ENCODE peak calls at places on chromosome 6, in nine cellular contexts. W is upper lobe of right lung, N is astrocyte of the spinal cord, Y is fibroblast of the aortic adventitia, L is mucosa of descending colon, I is cardiac fibroblast, F is AG09309, M is H9, A is BJ. Q is an unnamed sample.

GRCh38 chr6:46217671-46218131 is 46.9 kb upstream of the ENPP5 start:
- DNase-seq in A (no peak), I (peak; percentile 71), L (no peak), W (no peak), M (no peak), Y (no peak), N (peak; percentile 13), F (no peak), Q (no peak)

GRCh38 chr6:17115251-17116089 is 13.6 kb downstream of the STMND1 start:
- DNase-seq in I (peak; percentile 89), A (peak; percentile 90), N (peak; percentile 78), M (no peak), L (no peak), Y (peak; percentile 77), W (no peak), F (peak; percentile 71), Q (peak; percentile 41)

GRCh38 chr6:159805418-159806020 is 5.4 kb downstream of the PNLDC1 start:
- DNase-seq in A (no peak), I (peak; percentile 24), F (no peak), M (no peak), Y (peak; percentile 24), L (no peak), N (no peak), W (no peak), Q (no peak)

GRCh38 chr6:161804804-161805203 is 530.9 kb upstream of the AGPAT4 start:
- DNase-seq in L (no peak), M (no peak), A (no peak), Y (no peak), F (no peak), W (no peak), N (peak; percentile 22), I (no peak), Q (no peak)

GRCh38 chr6:111204305-111204704 is 117.0 kb downstream of the SLC16A10 start:
- DNase-seq in Y (no peak), I (no peak), N (no peak), A (no peak), M (no peak), L (no peak), F (no peak), W (no peak), Q (no peak)

GRCh38 chr6:26361544-26361943 is 3.5 kb upstream of the BTN3A2 start:
- DNase-seq in A (no peak), I (no peak), F (no peak), L (no peak), W (no peak), Y (no peak), N (no peak), M (no peak), Q (no peak)

GRCh38 chr6:32439708-32440214 is at the start of gene HLA-DRA:
- DNase-seq in A (peak; percentile 6), Y (peak; percentile 57), N (peak; percentile 53), W (no peak), M (peak; percentile 30), I (peak; percentile 60), L (peak; percentile 39), F (no peak), Q (peak; percentile 77)

GRCh38 chr6:98782772-98783171 is 51.6 kb upstream of the POU3F2 start:
- DNase-seq in W (no peak), L (no peak), N (no peak), F (no peak), I (no peak), M (no peak), Y (no peak), A (no peak), Q (no peak)

GRCh38 chr6:4727671-4728435 is 48.4 kb upstream of the CDYL start:
- DNase-seq in I (peak; percentile 8), F (no peak), N (peak; percentile 7), L (peak; percentile 65), M (no peak), W (no peak), Y (no peak), A (no peak), Q (peak; percentile 10)

GRCh38 chr6:158758941-158759479 is 60.2 kb downstream of the EZR start:
- DNase-seq in F (no peak), W (no peak), L (no peak), Y (no peak), A (no peak), I (no peak), M (no peak), N (no peak), Q (no peak)

GRCh38 chr6:106444777-106445507 is 84.4 kb downstream of the CRYBG1 start:
- DNase-seq in A (no peak), W (no peak), M (peak; percentile 30), I (peak; percentile 79), L (peak; percentile 59), F (peak; percentile 24), N (peak; percentile 61), Y (peak; percentile 80), Q (peak; percentile 51)

GRCh38 chr6:139030539-139030938 is 2.0 kb downstream of the ABRACL start:
- DNase-seq in N (no peak), I (no peak), Y (no peak), L (peak; percentile 38), M (no peak), W (no peak), F (no peak), A (no peak), Q (no peak)

DNA sequence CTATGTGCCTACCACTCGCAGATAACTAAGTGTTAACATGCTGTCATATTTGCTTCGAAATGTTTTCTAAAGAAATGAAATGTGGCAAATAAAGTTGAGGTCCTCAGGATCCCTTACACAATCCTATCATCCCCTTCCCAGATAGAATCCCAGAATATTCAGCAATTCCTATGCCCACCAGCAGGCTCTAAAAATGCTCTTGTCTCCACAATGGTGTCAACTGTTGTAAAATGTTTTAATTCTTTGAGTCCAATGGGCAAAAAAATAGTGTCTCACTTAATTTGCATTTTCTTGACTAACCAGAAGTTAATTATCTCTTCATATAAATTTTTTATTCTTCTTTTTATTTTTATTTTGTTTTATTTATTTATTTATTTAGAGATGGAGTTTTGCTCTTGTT is 103.9 kb upstream of the MAP7 start:
- DNase-seq in N (no peak), F (no peak), I (no peak), Y (no peak), A (no peak), L (no peak), M (no peak), W (no peak), Q (no peak)
- TF ChIP-seq CTCF in N (no peak), F (no peak), I (peak; percentile 22), Y (peak; percentile 27), A (peak; percentile 8), L (no peak), M (peak; percentile 47), W (no peak), Q (no peak)

DNA sequence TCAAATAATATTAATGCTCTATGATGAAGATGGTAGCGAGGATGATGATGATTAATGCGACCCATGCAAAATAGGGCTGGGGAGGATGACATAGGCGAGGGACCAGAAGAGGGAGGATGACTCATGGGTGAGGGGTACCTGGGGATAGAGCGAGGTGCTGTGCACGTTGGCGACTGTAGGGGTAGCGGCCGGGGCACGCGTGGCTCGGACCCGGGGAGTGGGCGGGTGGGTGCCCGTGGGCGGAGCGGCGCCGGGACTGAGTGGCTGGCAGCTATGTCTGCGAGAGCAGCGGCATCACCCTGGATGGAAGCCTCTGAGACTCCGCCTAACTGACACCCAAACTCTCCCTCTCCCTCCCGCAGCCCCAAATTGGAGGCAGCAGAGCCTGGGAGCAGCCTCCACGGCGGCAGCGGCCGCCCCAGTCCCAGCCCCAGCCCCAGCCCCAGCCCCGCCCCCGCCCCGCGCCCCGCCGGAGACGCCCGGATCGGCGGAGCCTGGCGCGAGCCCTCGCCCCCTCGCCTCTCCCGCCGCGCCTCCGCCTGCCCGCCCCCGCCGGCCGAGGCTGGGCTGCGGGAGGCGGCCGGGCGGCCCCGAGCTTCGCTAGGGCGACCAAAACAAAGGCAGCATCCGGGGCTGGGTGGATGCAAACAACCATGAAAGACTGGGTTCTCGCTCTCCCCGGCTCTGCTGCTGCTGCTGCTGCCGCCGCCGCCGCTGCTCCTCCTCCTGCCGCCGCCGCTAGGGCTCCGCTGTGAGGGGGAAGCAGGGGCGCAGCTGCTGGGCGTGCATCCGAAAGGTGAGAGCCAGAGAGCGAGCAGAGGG is at the start of gene RIMS1:
- DNase-seq in A (no peak), F (no peak), M (peak; percentile 72), Y (peak; percentile 0), W (peak; percentile 69), L (no peak), N (peak; percentile 2), I (peak; percentile 18), Q (peak; percentile 43)
- TF ChIP-seq CTCF in A (peak; percentile 58), F (peak; percentile 42), M (peak; percentile 51), Y (peak; percentile 42), W (peak; percentile 19), L (no peak), N (peak; percentile 51), I (peak; percentile 41), Q (peak; percentile 37)

GRCh38 chr6:167285077-167285770 is 5.9 kb upstream of the UNC93A start:
- DNase-seq in M (no peak), F (no peak), W (peak; percentile 66), N (no peak), L (peak; percentile 22), Y (no peak), A (no peak), I (no peak), Q (peak; percentile 30)
- TF ChIP-seq CTCF in M (no peak), F (no peak), W (no peak), N (no peak), L (no peak), Y (no peak), A (no peak), I (no peak), Q (no peak)

GRCh38 chr6:39365281-39366074 is 43.0 kb upstream of the KCNK16 start:
- DNase-seq in A (no peak), F (no peak), Y (no peak), N (peak; percentile 63), L (no peak), W (no peak), I (no peak), M (no peak), Q (no peak)
- TF ChIP-seq CTCF in A (no peak), F (no peak), Y (no peak), N (no peak), L (no peak), W (no peak), I (no peak), M (no peak), Q (no peak)

DNA sequence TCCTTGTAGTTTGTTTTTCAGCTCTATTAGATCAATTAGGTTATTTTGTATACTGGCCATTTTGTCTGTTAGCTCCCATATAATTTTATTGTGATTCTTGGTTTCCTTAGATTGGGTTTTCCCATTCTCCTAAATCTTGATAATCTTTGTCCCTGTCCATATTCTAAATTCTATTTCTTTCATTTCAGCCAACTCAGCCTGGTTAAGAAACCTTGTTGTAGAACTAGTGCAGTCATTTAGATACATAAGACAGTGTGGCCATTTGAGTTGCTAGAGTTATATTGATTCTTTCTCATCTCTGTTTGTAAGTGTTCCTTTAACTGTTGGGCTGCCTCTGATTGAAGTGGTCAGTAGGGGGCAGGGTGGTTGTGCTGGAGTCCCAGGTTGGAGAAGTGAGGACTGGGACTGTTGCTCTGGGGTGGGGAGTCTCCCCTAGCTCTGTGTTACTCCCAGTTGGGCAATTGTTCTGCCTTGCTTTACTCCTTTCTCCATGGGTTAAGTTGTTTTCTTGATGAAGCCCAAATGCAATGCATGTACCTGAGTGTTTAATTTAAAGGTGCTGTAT is 98.8 kb upstream of the NRN1 start:
- DNase-seq in F (no peak), M (peak; percentile 68), A (no peak), N (no peak), W (no peak), L (peak; percentile 35), I (no peak), Y (no peak), Q (no peak)
- TF ChIP-seq CTCF in F (no peak), M (peak; percentile 71), A (no peak), N (no peak), W (peak; percentile 14), L (no peak), I (no peak), Y (no peak), Q (no peak)

Q was measured in Calu3.